ENCODE peak calls at places on chromosomes 3 and 15, in seven cellular contexts. X is bronchial epithelial cell, A is progenitor cell of endocrine pancreas, K is right lobe of liver, P is cardiac muscle cell, V is A549, S is fibroblast of mammary gland. D is an unnamed sample.

GRCh38 chr3:141454906-141455602 is 31.8 kb upstream of the RASA2 start:
- DNase-seq in X (peak; percentile 93), A (no peak), K (no peak), P (peak; percentile 87), V (peak; percentile 88), S (peak; percentile 94), D (no peak)

GRCh38 chr3:14524311-14524711 is 15.8 kb downstream of the GRIP2 start:
- DNase-seq in X (no peak), A (no peak), K (peak; percentile 34), P (no peak), V (no peak), S (peak; percentile 22), D (no peak)

GRCh38 chr3:111714305-111714704 is 119.2 kb upstream of the ZBED2 start:
- DNase-seq in X (peak; percentile 51), A (no peak), K (no peak), P (peak; percentile 40), V (no peak), S (peak; percentile 40), D (no peak)

GRCh38 chr3:177574232-177574856 is 377.1 kb upstream of the TBL1XR1 start:
- DNase-seq in X (peak; percentile 89), A (peak; percentile 15), K (peak; percentile 67), P (peak; percentile 95), V (peak; percentile 87), S (peak; percentile 86), D (peak; percentile 25)

GRCh38 chr3:24829632-24830229 is 335.1 kb upstream of the THRB start:
- DNase-seq in X (no peak), A (peak; percentile 11), K (no peak), P (peak; percentile 4), V (peak; percentile 8), S (no peak), D (peak; percentile 24)

GRCh38 chr3:85652322-85652721 is 693.5 kb downstream of the CADM2 start:
- DNase-seq in X (no peak), A (no peak), K (no peak), P (no peak), V (no peak), S (no peak), D (no peak)

GRCh38 chr3:101642441-101642840 is 34.5 kb downstream of the ZBTB11 start:
- DNase-seq in X (no peak), A (no peak), K (no peak), P (no peak), V (no peak), S (no peak), D (no peak)

GRCh38 chr15:75360391-75360790 is 8.0 kb downstream of the MAN2C1 start:
- DNase-seq in X (no peak), A (no peak), K (no peak), P (no peak), V (no peak), S (peak; percentile 22), D (no peak)

GRCh38 chr3:34969513-34969912 is 669.8 kb upstream of the ARPP21 start:
- DNase-seq in X (peak; percentile 6), A (no peak), K (no peak), P (no peak), V (no peak), S (no peak), D (no peak)

GRCh38 chr3:13145826-13146642 is 72.8 kb upstream of the IQSEC1 start:
- DNase-seq in X (no peak), A (no peak), K (peak; percentile 27), P (no peak), V (no peak), S (no peak), D (no peak)

GRCh38 chr3:99242271-99242670 is 340.8 kb upstream of the DCBLD2 start:
- DNase-seq in X (peak; percentile 29), A (no peak), K (no peak), P (no peak), V (no peak), S (peak; percentile 27), D (no peak)

GRCh38 chr15:72284781-72285180 is 12.4 kb upstream of the PARP6 start:
- DNase-seq in X (peak; percentile 77), A (no peak), K (no peak), P (no peak), V (no peak), S (peak; percentile 25), D (no peak)

GRCh38 chr3:77038468-77038927 is 1.4 kb upstream of the ROBO2 start:
- DNase-seq in X (peak; percentile 77), A (peak; percentile 48), K (peak; percentile 62), P (peak; percentile 89), V (peak; percentile 77), S (peak; percentile 79), D (peak; percentile 53)

GRCh38 chr15:70280781-70281180 is 183.1 kb upstream of the TLE3 start:
- DNase-seq in X (no peak), A (no peak), K (no peak), P (no peak), V (no peak), S (no peak), D (no peak)

GRCh38 chr15:34754171-34754580 is 622 bp downstream of the GJD2 start:
- DNase-seq in X (no peak), A (no peak), K (no peak), P (no peak), V (no peak), S (no peak), D (no peak)

GRCh38 chr3:122694966-122695365 is 14.3 kb downstream of the PARP14 start:
- DNase-seq in X (no peak), A (no peak), K (no peak), P (no peak), V (no peak), S (no peak), D (no peak)

GRCh38 chr3:126551066-126551838 is 7.5 kb downstream of the C3orf22 start:
- DNase-seq in X (no peak), A (peak; percentile 7), K (no peak), P (no peak), V (no peak), S (no peak), D (no peak)

GRCh38 chr15:48191574-48192225 is at the start of gene CTXN2:
- DNase-seq in X (peak; percentile 8), A (no peak), K (no peak), P (no peak), V (no peak), S (no peak), D (no peak)

GRCh38 chr3:45509038-45509767 is 85.3 kb upstream of the LIMD1 start:
- DNase-seq in X (peak; percentile 93), A (no peak), K (no peak), P (peak; percentile 49), V (peak; percentile 20), S (peak; percentile 98), D (peak; percentile 7)

GRCh38 chr3:155308831-155309230 is 15.3 kb upstream of the STRIT1 start:
- DNase-seq in X (peak; percentile 70), A (no peak), K (no peak), P (peak; percentile 33), V (no peak), S (peak; percentile 78), D (no peak)

GRCh38 chr15:31312220-31312619 is 14.4 kb upstream of the KLF13 start:
- DNase-seq in X (no peak), A (no peak), K (peak; percentile 37), P (no peak), V (no peak), S (no peak), D (no peak)

GRCh38 chr3:28290863-28291300 is 49.5 kb downstream of the CMC1 start:
- DNase-seq in X (no peak), A (no peak), K (no peak), P (no peak), V (no peak), S (no peak), D (no peak)

GRCh38 chr3:22089284-22089683 is 338.3 kb upstream of the ZNF385D start:
- DNase-seq in X (peak; percentile 45), A (no peak), K (peak; percentile 75), P (peak; percentile 32), V (peak; percentile 33), S (peak; percentile 35), D (no peak)
- TF ChIP-seq CTCF in X (peak; percentile 32), A (peak; percentile 69), K (peak; percentile 57), P (peak; percentile 46), V (peak; percentile 43), S (peak; percentile 54), D (peak; percentile 71)

DNA sequence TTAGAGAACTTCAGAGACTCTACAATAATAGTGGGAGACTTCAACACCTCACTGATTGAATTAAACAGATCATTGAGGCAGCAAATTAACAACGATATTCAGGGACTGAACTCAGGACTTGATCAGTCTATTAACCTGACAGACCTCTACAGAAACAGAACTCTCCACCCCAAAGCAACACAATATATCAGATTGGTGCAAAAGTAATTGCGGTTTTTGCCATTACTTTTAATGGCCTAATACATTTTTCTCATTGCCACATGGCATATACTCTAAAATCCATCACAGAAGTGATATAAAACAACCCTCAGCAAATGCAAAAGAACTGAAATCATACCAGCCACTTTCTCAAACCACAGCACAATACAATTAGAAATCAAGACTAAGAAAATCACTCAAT is 298.1 kb upstream of the SGO1 start:
- DNase-seq in X (no peak), A (no peak), K (no peak), P (no peak), V (no peak), S (no peak), D (no peak)
- TF ChIP-seq CTCF in X (no peak), A (no peak), K (no peak), P (no peak), V (no peak), S (no peak), D (no peak)

DNA sequence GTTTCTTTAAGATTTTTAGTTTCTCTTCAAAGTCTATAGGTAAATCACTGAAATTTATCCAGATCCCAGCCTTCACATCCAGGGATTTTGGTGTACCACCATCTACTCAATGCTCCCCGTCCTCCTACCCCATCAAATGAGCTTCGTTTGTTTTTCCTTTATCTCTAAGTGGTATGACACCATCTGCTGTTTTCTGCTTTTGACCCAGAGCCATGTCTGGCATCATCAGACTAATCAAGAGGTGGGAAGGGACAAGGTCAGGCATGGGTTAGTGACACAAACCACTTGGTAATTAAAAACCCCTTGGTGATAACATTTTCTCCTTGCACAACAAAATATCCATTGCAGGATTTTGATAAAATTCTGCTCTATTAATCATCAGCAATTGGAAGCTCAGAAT is 92.7 kb upstream of the GOLGA8J start:
- DNase-seq in X (no peak), A (no peak), K (no peak), P (no peak), V (no peak), S (no peak), D (no peak)
- TF ChIP-seq CTCF in X (no peak), A (no peak), K (no peak), P (no peak), V (no peak), S (no peak), D (no peak)

DNA sequence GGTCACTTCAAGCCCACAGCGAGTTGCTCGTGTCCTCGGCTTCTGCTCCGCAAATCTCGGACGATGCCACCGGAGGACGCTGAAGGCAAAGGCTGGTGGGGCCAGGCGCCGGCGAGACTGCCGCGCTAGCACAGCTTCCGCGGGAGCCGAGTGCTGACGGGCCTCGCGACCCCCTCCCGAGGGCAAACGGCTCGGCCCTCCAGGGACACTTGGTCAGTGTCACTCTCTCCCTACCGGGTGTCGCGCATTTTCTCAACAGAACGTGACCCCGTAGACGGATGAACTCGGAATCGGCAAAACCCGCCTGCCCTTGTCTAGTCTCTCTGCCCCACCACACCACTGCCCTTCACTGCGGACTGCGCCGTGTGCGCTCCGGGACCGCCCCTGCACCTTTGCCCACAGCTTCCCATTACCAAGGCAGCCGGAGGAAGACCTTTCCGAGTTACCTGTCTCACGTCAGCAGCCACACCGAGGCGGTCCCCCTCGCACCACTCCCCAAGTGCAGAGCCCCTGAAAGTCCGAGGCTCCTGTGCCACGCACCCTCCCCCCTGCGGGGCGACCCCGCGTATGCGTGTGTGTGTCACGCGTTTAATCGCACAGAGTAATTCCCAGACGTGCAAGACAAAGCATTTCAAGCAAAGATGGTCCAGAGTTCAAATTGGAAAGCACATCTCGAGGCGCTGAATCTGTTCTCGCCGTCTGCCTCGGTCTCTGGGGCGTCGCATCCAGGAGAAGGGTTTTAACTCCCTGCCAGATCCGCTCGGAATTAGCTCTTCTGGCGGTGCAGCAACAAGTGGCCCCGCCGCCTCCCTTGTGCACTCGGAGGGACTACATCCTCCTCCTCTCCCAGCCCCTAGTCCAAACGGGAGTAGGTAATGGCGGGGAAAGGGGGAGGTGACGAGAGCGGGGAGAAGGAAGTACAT is 245.0 kb upstream of the TOPAZ1 start:
- DNase-seq in X (peak; percentile 26), A (no peak), K (no peak), P (peak; percentile 29), V (peak; percentile 78), S (peak; percentile 54), D (peak; percentile 39)
- TF ChIP-seq CTCF in X (peak; percentile 26), A (peak; percentile 13), K (no peak), P (no peak), V (peak; percentile 13), S (peak; percentile 26), D (no peak)